ENCODE peak calls at places on chromosomes 13 and 19, in nine cellular contexts. One of them, this sample, is unnamed.

GRCh38 chr13:48412881-48413351 is at the start of gene LPAR6:
- DNase-seq in fibroblast of lung: peak
- DNase-seq in omental fat pad: no peak
- DNase-seq in DMS79: no peak
- DNase-seq in NCI-H1105 treated with DMSO at 0.1 percent for 48 hours: no peak
- DNase-seq in glutamatergic neuron: no peak
- DNase-seq in tibial nerve: peak
- DNase-seq in activated T-cell treated with anti-CD3 and anti-CD28 coated beads, Interleukin-2, amount 50 U/mL, for 72 hours: no peak
- DNase-seq in stimulated activated CD8-positive, alpha-beta memory T cell treated with anti-CD3 and anti-CD28 coated beads, Interleukin-7, amount 100 ng/mL, for 1 hour: no peak
- DNase-seq in this sample: no peak

GRCh38 chr19:47255947-47256687 is at the start of gene CCDC9:
- DNase-seq in fibroblast of lung: peak
- DNase-seq in omental fat pad: peak
- DNase-seq in DMS79: peak
- DNase-seq in NCI-H1105 treated with DMSO at 0.1 percent for 48 hours: peak
- DNase-seq in glutamatergic neuron: peak
- DNase-seq in tibial nerve: peak
- DNase-seq in activated T-cell treated with anti-CD3 and anti-CD28 coated beads, Interleukin-2, amount 50 U/mL, for 72 hours: peak
- DNase-seq in stimulated activated CD8-positive, alpha-beta memory T cell treated with anti-CD3 and anti-CD28 coated beads, Interleukin-7, amount 100 ng/mL, for 1 hour: peak
- DNase-seq in this sample: peak

GRCh38 chr19:3224346-3225325 is at the start of gene CELF5:
- DNase-seq in fibroblast of lung: peak
- DNase-seq in omental fat pad: no peak
- DNase-seq in DMS79: peak
- DNase-seq in NCI-H1105 treated with DMSO at 0.1 percent for 48 hours: peak
- DNase-seq in glutamatergic neuron: peak
- DNase-seq in tibial nerve: no peak
- DNase-seq in activated T-cell treated with anti-CD3 and anti-CD28 coated beads, Interleukin-2, amount 50 U/mL, for 72 hours: peak
- DNase-seq in stimulated activated CD8-positive, alpha-beta memory T cell treated with anti-CD3 and anti-CD28 coated beads, Interleukin-7, amount 100 ng/mL, for 1 hour: peak
- DNase-seq in this sample: no peak

GRCh38 chr13:113532156-113532806 is 41.8 kb upstream of the DCUN1D2 start:
- DNase-seq in fibroblast of lung: no peak
- DNase-seq in omental fat pad: no peak
- DNase-seq in DMS79: no peak
- DNase-seq in NCI-H1105 treated with DMSO at 0.1 percent for 48 hours: no peak
- DNase-seq in glutamatergic neuron: no peak
- DNase-seq in tibial nerve: no peak
- DNase-seq in activated T-cell treated with anti-CD3 and anti-CD28 coated beads, Interleukin-2, amount 50 U/mL, for 72 hours: no peak
- DNase-seq in stimulated activated CD8-positive, alpha-beta memory T cell treated with anti-CD3 and anti-CD28 coated beads, Interleukin-7, amount 100 ng/mL, for 1 hour: no peak
- DNase-seq in this sample: no peak

GRCh38 chr19:39132344-39132969 is 6.9 kb downstream of the PAK4 start:
- DNase-seq in fibroblast of lung: no peak
- DNase-seq in omental fat pad: no peak
- DNase-seq in DMS79: no peak
- DNase-seq in NCI-H1105 treated with DMSO at 0.1 percent for 48 hours: no peak
- DNase-seq in glutamatergic neuron: no peak
- DNase-seq in tibial nerve: no peak
- DNase-seq in activated T-cell treated with anti-CD3 and anti-CD28 coated beads, Interleukin-2, amount 50 U/mL, for 72 hours: no peak
- DNase-seq in stimulated activated CD8-positive, alpha-beta memory T cell treated with anti-CD3 and anti-CD28 coated beads, Interleukin-7, amount 100 ng/mL, for 1 hour: no peak
- DNase-seq in this sample: no peak

GRCh38 chr19:33751386-33751770 is 45.3 kb upstream of the KCTD15 start:
- DNase-seq in fibroblast of lung: no peak
- DNase-seq in omental fat pad: no peak
- DNase-seq in DMS79: no peak
- DNase-seq in NCI-H1105 treated with DMSO at 0.1 percent for 48 hours: no peak
- DNase-seq in glutamatergic neuron: no peak
- DNase-seq in tibial nerve: no peak
- DNase-seq in activated T-cell treated with anti-CD3 and anti-CD28 coated beads, Interleukin-2, amount 50 U/mL, for 72 hours: no peak
- DNase-seq in stimulated activated CD8-positive, alpha-beta memory T cell treated with anti-CD3 and anti-CD28 coated beads, Interleukin-7, amount 100 ng/mL, for 1 hour: no peak
- DNase-seq in this sample: no peak

GRCh38 chr13:102091231-102091630 is 310.6 kb downstream of the FGF14 start:
- DNase-seq in fibroblast of lung: no peak
- DNase-seq in omental fat pad: no peak
- DNase-seq in DMS79: no peak
- DNase-seq in NCI-H1105 treated with DMSO at 0.1 percent for 48 hours: peak
- DNase-seq in glutamatergic neuron: no peak
- DNase-seq in tibial nerve: no peak
- DNase-seq in activated T-cell treated with anti-CD3 and anti-CD28 coated beads, Interleukin-2, amount 50 U/mL, for 72 hours: no peak
- DNase-seq in stimulated activated CD8-positive, alpha-beta memory T cell treated with anti-CD3 and anti-CD28 coated beads, Interleukin-7, amount 100 ng/mL, for 1 hour: no peak
- DNase-seq in this sample: no peak

GRCh38 chr13:30792257-30793000 is 57.1 kb downstream of the ALOX5AP start:
- DNase-seq in fibroblast of lung: peak
- DNase-seq in omental fat pad: no peak
- DNase-seq in DMS79: peak
- DNase-seq in NCI-H1105 treated with DMSO at 0.1 percent for 48 hours: peak
- DNase-seq in glutamatergic neuron: peak
- DNase-seq in tibial nerve: peak
- DNase-seq in activated T-cell treated with anti-CD3 and anti-CD28 coated beads, Interleukin-2, amount 50 U/mL, for 72 hours: no peak
- DNase-seq in stimulated activated CD8-positive, alpha-beta memory T cell treated with anti-CD3 and anti-CD28 coated beads, Interleukin-7, amount 100 ng/mL, for 1 hour: no peak
- DNase-seq in this sample: peak

GRCh38 chr19:4524808-4525562 is 6.7 kb upstream of the PLIN4 start:
- DNase-seq in fibroblast of lung: peak
- DNase-seq in omental fat pad: peak
- DNase-seq in DMS79: no peak
- DNase-seq in NCI-H1105 treated with DMSO at 0.1 percent for 48 hours: peak
- DNase-seq in glutamatergic neuron: peak
- DNase-seq in tibial nerve: peak
- DNase-seq in activated T-cell treated with anti-CD3 and anti-CD28 coated beads, Interleukin-2, amount 50 U/mL, for 72 hours: peak
- DNase-seq in stimulated activated CD8-positive, alpha-beta memory T cell treated with anti-CD3 and anti-CD28 coated beads, Interleukin-7, amount 100 ng/mL, for 1 hour: peak
- DNase-seq in this sample: no peak

GRCh38 chr19:35086455-35086854 is 29.2 kb upstream of the FXYD3 start:
- DNase-seq in fibroblast of lung: no peak
- DNase-seq in omental fat pad: no peak
- DNase-seq in DMS79: no peak
- DNase-seq in NCI-H1105 treated with DMSO at 0.1 percent for 48 hours: no peak
- DNase-seq in glutamatergic neuron: no peak
- DNase-seq in tibial nerve: no peak
- DNase-seq in activated T-cell treated with anti-CD3 and anti-CD28 coated beads, Interleukin-2, amount 50 U/mL, for 72 hours: no peak
- DNase-seq in stimulated activated CD8-positive, alpha-beta memory T cell treated with anti-CD3 and anti-CD28 coated beads, Interleukin-7, amount 100 ng/mL, for 1 hour: no peak
- DNase-seq in this sample: no peak

This sample was measured in fibroblast of the conjunctiva.